ENCODE peak calls at places on chromosomes 5 and 9, in five cellular contexts. Z is K562, R is HepG2, A is IMR-90, V is GM12878. F is an unnamed sample.

GRCh38 chr9:33375841-33376321 is 26.5 kb downstream of the AQP7 start:
- DNase-seq in V (no peak), A (no peak), Z (peak), R (no peak), F (no peak)

GRCh38 chr5:73488806-73489205 is 9.4 kb upstream of the BTF3 start:
- DNase-seq in R (no peak), Z (peak), A (no peak), V (no peak), F (no peak)

GRCh38 chr5:159067201-159067600 is 32.5 kb downstream of the EBF1 start:
- DNase-seq in R (no peak), A (no peak), V (no peak), Z (no peak), F (no peak)

GRCh38 chr5:127871448-127872153 is 168.4 kb downstream of the CCDC192 start:
- DNase-seq in Z (no peak), A (no peak), V (no peak), R (no peak), F (no peak)

GRCh38 chr9:94554439-94555331 is at the start of gene PCAT7:
- DNase-seq in R (peak), A (no peak), V (peak), Z (peak), F (peak)

GRCh38 chr5:14871573-14872069 is at the start of gene ANKH:
- DNase-seq in Z (peak), V (no peak), R (peak), A (peak), F (peak)

GRCh38 chr9:113805753-113806152 is 70.4 kb upstream of the ZNF618 start:
- DNase-seq in V (no peak), A (no peak), R (no peak), Z (no peak), F (no peak)

GRCh38 chr9:17587113-17587512 is 8.2 kb downstream of the SH3GL2 start:
- DNase-seq in V (no peak), Z (no peak), R (no peak), A (no peak), F (no peak)

GRCh38 chr5:152379331-152379730 is 25.7 kb downstream of the NMUR2 start:
- DNase-seq in R (no peak), Z (no peak), A (no peak), V (no peak), F (no peak)

GRCh38 chr5:90590-91547 is 1.1 kb upstream of the PLEKHG4B start:
- DNase-seq in Z (no peak), R (no peak), V (no peak), A (no peak), F (no peak)

GRCh38 chr5:80937591-80937990 is 22.6 kb upstream of the RASGRF2 start:
- DNase-seq in A (peak), R (no peak), Z (no peak), V (no peak), F (peak)

GRCh38 chr5:124536333-124536732 is 210.1 kb downstream of the ZNF608 start:
- DNase-seq in A (no peak), V (no peak), Z (no peak), R (peak), F (no peak)

GRCh38 chr5:93581738-93582414 is 857 bp upstream of the NR2F1-AS1 start:
- DNase-seq in V (no peak), R (peak), Z (no peak), A (peak), F (peak)

GRCh38 chr5:160555836-160556660 is 134.4 kb downstream of the PTTG1 start:
- DNase-seq in V (no peak), Z (no peak), A (no peak), R (no peak), F (no peak)
- TF ChIP-seq SMC3 in V (no peak), Z (no peak), A (no peak), R (no peak), F (no peak)

GRCh38 chr9:70595211-70595610 is 180.8 kb upstream of the KLF9 start:
- DNase-seq in R (no peak), A (no peak), V (no peak), Z (no peak), F (no peak)

GRCh38 chr9:70589571-70590263 is 175.3 kb upstream of the KLF9 start:
- DNase-seq in V (no peak), A (peak), Z (no peak), R (no peak), F (no peak)

GRCh38 chr9:70590264-70590646 is 175.8 kb upstream of the KLF9 start:
- DNase-seq in A (peak), R (no peak), V (no peak), Z (no peak), F (no peak)

GRCh38 chr9:70594546-70594945 is 180.1 kb upstream of the KLF9 start:
- DNase-seq in A (no peak), Z (no peak), R (no peak), V (no peak), F (no peak)

DNA sequence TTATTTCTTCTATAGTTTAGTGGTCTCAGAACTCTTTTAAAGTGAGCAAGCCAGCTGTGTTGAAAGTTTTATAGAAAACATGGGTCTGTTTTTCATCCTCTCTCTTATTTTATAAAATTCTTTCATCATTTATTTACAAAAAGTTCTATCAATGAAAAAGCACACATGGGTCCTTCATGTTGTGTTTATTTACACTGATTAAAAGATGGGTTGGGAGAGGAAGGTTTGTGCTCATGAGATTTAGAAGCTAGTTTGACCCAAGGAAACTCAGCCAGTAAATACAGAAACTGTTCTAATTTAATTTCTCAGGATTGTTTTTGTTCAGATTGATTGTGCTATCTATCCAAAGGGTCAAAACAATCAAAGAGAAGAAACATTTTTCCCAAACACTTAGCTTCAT is 178.8 kb upstream of the KLF9 start:
- DNase-seq in A (no peak), R (no peak), V (no peak), Z (no peak), F (no peak)
- TF ChIP-seq USF2 in A (no peak), R (no peak), V (no peak), Z (no peak), F (no peak)

GRCh38 chr5:1104327-1105006 is 7.4 kb downstream of the SLC12A7 start:
- DNase-seq in A (no peak), R (no peak), V (no peak), Z (no peak), F (no peak)
- TF ChIP-seq SMC3 in A (no peak), R (no peak), V (no peak), Z (no peak), F (no peak)

DNA sequence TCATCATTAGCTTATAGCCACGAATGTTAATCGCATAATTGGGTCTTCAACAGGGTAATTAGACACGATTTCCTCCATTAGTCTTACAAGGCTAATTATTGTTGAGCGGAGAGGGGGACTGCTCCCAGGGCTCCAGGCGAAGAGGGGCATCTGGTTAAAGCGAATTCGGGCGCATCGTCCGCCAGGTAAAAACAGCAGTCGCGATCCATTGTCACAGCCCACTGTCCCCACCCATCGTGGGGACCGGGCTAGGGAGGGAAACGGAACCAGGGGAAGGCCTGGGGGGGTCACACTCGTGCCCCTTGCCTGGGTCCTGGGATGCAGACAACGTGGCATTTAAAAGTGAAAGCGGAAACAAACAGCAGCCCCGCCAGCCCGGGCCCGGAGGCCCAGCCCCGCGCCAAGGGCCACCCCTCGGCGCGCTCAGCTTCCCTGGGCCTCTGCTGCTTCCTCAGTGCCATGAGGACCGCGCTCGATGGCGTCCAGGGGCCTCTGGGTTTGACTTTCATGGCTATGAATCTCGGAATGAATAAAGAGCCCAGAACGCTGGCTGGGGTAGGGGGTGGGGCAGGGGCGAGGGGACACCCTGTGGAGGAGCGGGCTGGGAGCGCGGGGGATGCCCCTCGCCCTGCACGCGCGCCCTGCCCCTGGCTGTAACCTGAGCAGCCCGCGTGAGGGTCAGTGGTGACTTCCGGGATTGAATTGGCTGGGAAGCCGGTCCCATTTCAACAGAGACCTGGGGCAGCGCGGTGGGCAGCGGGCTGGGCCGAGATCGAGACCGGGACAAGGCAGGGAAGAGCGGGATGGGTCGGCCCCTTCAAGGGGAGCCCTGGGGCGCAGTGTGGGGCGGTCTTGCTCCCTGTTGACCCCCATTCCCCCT is 99.9 kb downstream of the GTF3C4 start:
- DNase-seq in Z (no peak), R (peak), A (peak), V (peak), F (peak)
- TF ChIP-seq USF2 in Z (no peak), R (no peak), A (no peak), V (no peak), F (no peak)

GRCh38 chr9:128439273-128439672 is 16.5 kb upstream of the ODF2 start:
- DNase-seq in V (no peak), Z (no peak), R (no peak), A (no peak), F (no peak)

GRCh38 chr9:128435611-128436010 is 15.0 kb downstream of the CERCAM start:
- DNase-seq in Z (no peak), A (no peak), V (no peak), R (no peak), F (no peak)

GRCh38 chr9:128434340-128434739 is 13.7 kb downstream of the CERCAM start:
- DNase-seq in Z (no peak), R (no peak), V (no peak), A (no peak), F (no peak)

GRCh38 chr9:128442150-128442549 is 13.7 kb upstream of the ODF2 start:
- DNase-seq in Z (no peak), A (no peak), V (no peak), R (no peak), F (no peak)

DNA sequence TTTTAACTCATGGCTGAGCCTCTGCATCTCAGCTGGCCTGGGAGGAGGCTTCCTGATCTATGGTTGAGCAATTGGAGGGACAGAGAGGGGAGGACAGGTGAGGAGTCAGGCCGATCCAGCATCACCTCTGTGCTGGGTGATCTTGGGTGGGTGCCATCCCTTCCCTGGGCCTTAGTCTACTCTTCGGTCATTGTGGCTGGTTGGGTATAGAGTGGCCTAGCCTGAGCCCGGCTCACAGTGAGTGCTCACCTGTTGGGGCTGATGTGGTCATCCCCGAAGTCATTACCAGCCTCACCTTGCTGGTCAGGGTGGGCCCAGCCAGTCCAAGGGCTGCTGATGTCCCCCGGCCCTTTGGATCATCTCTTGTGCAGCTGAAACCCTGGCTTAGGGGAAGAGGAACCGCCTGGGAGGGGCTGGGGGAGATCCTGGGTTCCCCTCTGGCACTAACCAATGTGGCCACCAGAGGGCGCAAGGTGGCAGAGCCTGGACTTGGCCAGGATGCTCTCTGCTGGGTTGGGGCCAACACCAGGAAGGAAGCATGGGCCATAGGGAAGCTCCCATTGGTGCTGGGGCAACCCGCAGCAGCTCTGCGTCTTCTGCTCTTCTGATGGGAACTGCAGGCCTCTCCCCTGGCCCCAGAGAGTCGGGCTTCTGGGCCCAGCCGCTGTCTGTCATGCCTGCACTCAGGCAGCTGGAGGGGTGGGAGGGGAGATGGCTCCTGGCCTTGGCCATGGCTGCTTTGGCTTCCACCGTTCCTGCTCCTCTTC is 17.3 kb upstream of the ODF2 start:
- DNase-seq in A (peak), R (peak), V (no peak), Z (peak), F (peak)
- TF ChIP-seq SMC3 in A (peak), R (peak), V (peak), Z (peak), F (peak)

DNA sequence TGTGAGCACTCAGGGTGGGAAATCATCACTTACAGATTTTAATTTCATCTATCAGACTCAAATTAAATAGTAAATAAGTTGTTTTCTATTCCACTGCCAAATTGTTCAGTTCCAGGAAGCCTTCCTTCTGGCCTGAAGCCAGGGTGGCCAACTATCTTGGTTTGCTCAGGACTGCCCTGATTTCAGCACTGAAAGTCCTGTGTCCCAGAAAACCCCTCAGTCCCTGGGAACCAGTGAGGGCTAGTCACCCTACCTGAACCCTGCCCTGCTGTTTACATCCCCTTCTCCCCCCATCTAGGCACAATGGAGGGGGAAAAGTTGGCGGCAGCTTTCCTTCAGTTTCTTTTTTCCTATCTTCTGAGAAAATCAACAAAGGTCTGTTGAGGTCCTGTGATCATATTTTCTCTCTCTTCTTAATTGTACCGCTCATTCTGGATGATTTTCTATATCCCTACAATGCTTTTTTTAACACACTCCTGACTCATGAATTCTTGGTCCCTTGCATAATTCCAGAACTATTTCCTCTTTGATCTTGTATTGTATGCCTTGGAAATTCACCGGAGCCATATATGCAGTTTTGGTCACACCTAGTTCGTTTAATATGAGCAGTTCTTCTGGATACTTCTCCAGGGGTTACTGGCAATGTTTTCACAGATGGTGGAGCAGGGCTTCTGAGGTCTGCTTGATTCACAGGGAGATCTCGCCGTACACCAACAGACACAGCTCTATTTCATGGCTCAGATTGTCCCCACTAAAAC is 103.8 kb downstream of the MAP1B start:
- DNase-seq in V (no peak), A (peak), Z (no peak), R (peak), F (peak)
- TF ChIP-seq USF2 in V (no peak), A (no peak), Z (no peak), R (no peak), F (no peak)

F was measured in A549.